ENCODE peak calls at places on chromosomes 1 and 21, in five cellular contexts. K, Y, D, P and X are unnamed samples.

GRCh38 chr21:46160563-46161179 is 5.3 kb upstream of the FTCD start:
- DNase-seq in K (no peak), P (no peak), Y (no peak), D (no peak), X (no peak)

GRCh38 chr1:160646711-160647328 is at the start of gene SLAMF1:
- DNase-seq in Y (no peak), D (no peak), K (no peak), P (no peak), X (no peak)

GRCh38 chr1:87331319-87332269 is 2.9 kb downstream of the LMO4 start:
- DNase-seq in K (peak; percentile 40), Y (peak; percentile 85), P (peak; percentile 78), D (peak; percentile 66), X (peak; percentile 41)

GRCh38 chr1:244860914-244861610 is 3.3 kb downstream of the HNRNPU start:
- DNase-seq in P (no peak), K (no peak), D (no peak), Y (no peak), X (no peak)

GRCh38 chr1:228018961-228019721 is 12.3 kb downstream of the WNT3A start:
- DNase-seq in K (no peak), P (no peak), Y (no peak), D (no peak), X (no peak)

GRCh38 chr21:16137106-16137505 is 407.3 kb downstream of the USP25 start:
- DNase-seq in D (no peak), P (no peak), K (no peak), Y (no peak), X (no peak)

GRCh38 chr1:155698382-155699038 is 9.6 kb downstream of the DAP3 start:
- DNase-seq in D (peak; percentile 65), P (peak; percentile 52), Y (no peak), K (no peak), X (no peak)

GRCh38 chr1:117783586-117784396 is 145.6 kb downstream of the GDAP2 start:
- DNase-seq in K (no peak), P (peak; percentile 17), D (no peak), Y (no peak), X (no peak)

GRCh38 chr1:20735581-20736111 is 3.1 kb upstream of the SH2D5 start:
- DNase-seq in Y (no peak), K (no peak), P (no peak), D (no peak), X (no peak)

GRCh38 chr1:109272831-109273547 is 10.0 kb downstream of the PSRC1 start:
- DNase-seq in Y (no peak), P (no peak), K (no peak), D (no peak), X (no peak)

GRCh38 chr1:114956570-114956969 is 73.1 kb upstream of the TSHB start:
- DNase-seq in K (no peak), D (peak; percentile 9), Y (no peak), P (no peak), X (no peak)

GRCh38 chr21:26842976-26843911 is 2.0 kb downstream of the ADAMTS1 start:
- DNase-seq in Y (peak; percentile 93), P (peak; percentile 91), D (peak; percentile 96), K (no peak), X (peak; percentile 14)

GRCh38 chr1:223199094-223199647 is 56.1 kb upstream of the TLR5 start:
- DNase-seq in K (no peak), P (no peak), Y (no peak), D (no peak), X (no peak)

GRCh38 chr1:156815307-156815826 is 1.3 kb downstream of the SH2D2A start:
- DNase-seq in K (no peak), Y (peak; percentile 73), D (peak; percentile 92), P (peak; percentile 76), X (no peak)

GRCh38 chr1:168114845-168115244 is 21.9 kb downstream of the GPR161 start:
- DNase-seq in D (no peak), Y (no peak), P (no peak), K (no peak), X (no peak)

GRCh38 chr1:26112407-26112775 is 767 bp downstream of the PDIK1L start:
- DNase-seq in D (no peak), Y (no peak), K (no peak), P (no peak), X (no peak)

GRCh38 chr21:42401164-42401563 is 2.5 kb upstream of the UBASH3A start:
- DNase-seq in D (peak; percentile 33), P (no peak), K (no peak), Y (no peak), X (no peak)

GRCh38 chr1:107003972-107004371 is 52.5 kb upstream of the PRMT6 start:
- DNase-seq in D (no peak), Y (no peak), P (no peak), K (no peak), X (no peak)

GRCh38 chr1:160681067-160681890 is 30.3 kb downstream of the CD48 start:
- DNase-seq in Y (peak; percentile 79), K (peak; percentile 84), P (no peak), D (peak; percentile 58), X (peak; percentile 23)

GRCh38 chr1:119159963-119160362 is 19.5 kb upstream of the WARS2 start:
- DNase-seq in P (peak; percentile 44), Y (no peak), K (no peak), D (no peak), X (no peak)

GRCh38 chr21:37164742-37165141 is 91.7 kb downstream of the TTC3 start:
- DNase-seq in K (no peak), Y (no peak), D (no peak), P (peak; percentile 25), X (no peak)

GRCh38 chr1:65148548-65149390 is 766 bp downstream of the AK4 start:
- DNase-seq in D (peak; percentile 79), K (peak; percentile 5), P (peak; percentile 88), Y (peak; percentile 51), X (peak; percentile 19)

GRCh38 chr21:31132574-31133242 is 94.4 kb upstream of the KRTAP19-8 start:
- DNase-seq in Y (no peak), K (peak; percentile 56), P (no peak), D (no peak), X (no peak)

GRCh38 chr21:24826822-24827221 is 780.5 kb downstream of the MRPL39 start:
- DNase-seq in K (no peak), Y (no peak), D (no peak), P (no peak), X (no peak)

GRCh38 chr1:221435510-221435909 is 306.4 kb downstream of the DUSP10 start:
- DNase-seq in Y (no peak), K (no peak), P (peak; percentile 66), D (peak; percentile 60), X (peak; percentile 77)

GRCh38 chr1:16013220-16013907 is 4.5 kb downstream of the HSPB7 start:
- DNase-seq in Y (peak; percentile 82), K (peak; percentile 14), D (peak; percentile 64), P (peak; percentile 85), X (no peak)

GRCh38 chr1:157978547-157979403 is 14.7 kb upstream of the KIRREL1 start:
- DNase-seq in D (no peak), K (no peak), P (peak; percentile 13), Y (peak; percentile 37), X (no peak)

GRCh38 chr1:11729498-11730428 is 6.2 kb upstream of the AGTRAP start:
- DNase-seq in Y (no peak), P (no peak), D (no peak), K (no peak), X (no peak)

GRCh38 chr1:171128463-171128862 is 37.8 kb downstream of the FMO3 start:
- DNase-seq in P (no peak), K (no peak), Y (no peak), D (no peak), X (no peak)

GRCh38 chr21:33419538-33420123 is 16.4 kb downstream of the IFNGR2 start:
- DNase-seq in Y (peak; percentile 52), P (peak; percentile 51), D (peak; percentile 67), K (no peak), X (no peak)